ENCODE peak calls at places on chromosomes 5 and 9, in six cellular contexts. I, C, R, F, L and J are unnamed samples.

GRCh38 chr5:161691911-161692310 is 6.4 kb downstream of the GABRA6 start:
- DNase-seq in F (no peak), I (no peak), L (no peak), C (no peak), R (no peak), J (no peak)

GRCh38 chr9:94900222-94901018 is 173.9 kb downstream of the AOPEP start:
- DNase-seq in L (peak; percentile 94), C (no peak), I (no peak), R (no peak), F (no peak), J (no peak)

GRCh38 chr5:116766470-116766947 is 191.9 kb upstream of the SEMA6A start:
- DNase-seq in C (no peak), R (peak; percentile 67), F (no peak), L (peak; percentile 97), I (no peak), J (no peak)

GRCh38 chr5:141778211-141778610 is 96.2 kb upstream of the ARAP3 start:
- DNase-seq in C (no peak), F (no peak), I (peak; percentile 44), L (peak; percentile 85), R (peak; percentile 1), J (no peak)

GRCh38 chr9:129471201-129472019 is 149.5 kb downstream of the C9orf50 start:
- DNase-seq in I (no peak), R (no peak), C (no peak), L (no peak), F (no peak), J (no peak)

GRCh38 chr9:77707696-77708095 is 59.6 kb upstream of the GNA14 start:
- DNase-seq in C (no peak), F (no peak), I (no peak), R (peak; percentile 59), L (peak; percentile 96), J (no peak)

GRCh38 chr9:127417130-127418036 is 6.8 kb upstream of the ZNF79 start:
- DNase-seq in L (peak; percentile 94), F (no peak), R (no peak), I (no peak), C (no peak), J (no peak)

GRCh38 chr5:37915078-37915736 is 75.4 kb upstream of the GDNF start:
- DNase-seq in I (no peak), F (no peak), L (no peak), C (no peak), R (no peak), J (no peak)

GRCh38 chr5:11377896-11378295 is 526.4 kb downstream of the CTNND2 start:
- DNase-seq in C (no peak), L (no peak), F (no peak), R (no peak), I (no peak), J (no peak)

GRCh38 chr9:38620483-38621433 is at the start of gene ANKRD18A:
- DNase-seq in I (peak; percentile 84), R (peak; percentile 80), C (peak; percentile 45), F (peak; percentile 60), L (peak; percentile 96), J (peak; percentile 47)

GRCh38 chr9:104808030-104808614 is 44.2 kb downstream of the NIPSNAP3B start:
- DNase-seq in F (no peak), R (no peak), L (peak; percentile 63), I (no peak), C (no peak), J (no peak)

GRCh38 chr5:89253931-89254330 is 370.9 kb upstream of the MEF2C start:
- DNase-seq in F (no peak), R (no peak), I (no peak), C (no peak), L (no peak), J (no peak)

GRCh38 chr9:130692365-130692764 is 1.2 kb upstream of the EXOSC2 start:
- DNase-seq in R (no peak), C (no peak), I (no peak), L (no peak), F (no peak), J (no peak)

GRCh38 chr9:79581388-79581787 is 9.6 kb downstream of the TLE4 start:
- DNase-seq in C (no peak), I (no peak), R (no peak), L (peak; percentile 20), F (no peak), J (no peak)

GRCh38 chr9:124323904-124324303 is 66.2 kb downstream of the NEK6 start:
- DNase-seq in I (peak; percentile 22), F (no peak), C (no peak), L (no peak), R (no peak), J (no peak)

GRCh38 chr9:84305452-84306131 is 35.0 kb downstream of the SLC28A3 start:
- DNase-seq in I (no peak), R (no peak), L (no peak), F (no peak), C (no peak), J (no peak)

GRCh38 chr9:135248111-135248510 is 160.6 kb downstream of the OLFM1 start:
- DNase-seq in F (no peak), I (peak; percentile 36), R (no peak), L (no peak), C (no peak), J (no peak)

GRCh38 chr9:109254317-109254716 is 66.5 kb downstream of the EPB41L4B start:
- DNase-seq in C (no peak), F (no peak), R (no peak), I (no peak), L (peak; percentile 74), J (no peak)

GRCh38 chr5:9622891-9623547 is 7.1 kb downstream of the TAS2R1 start:
- DNase-seq in R (no peak), F (no peak), L (no peak), C (no peak), I (no peak), J (no peak)

GRCh38 chr9:108163321-108164005 is 673.9 kb upstream of the KLF4 start:
- DNase-seq in L (peak; percentile 65), C (no peak), R (no peak), F (no peak), I (no peak), J (no peak)

GRCh38 chr9:95124582-95125359 is 192.7 kb downstream of the FANCC start:
- DNase-seq in R (no peak), I (no peak), L (no peak), C (no peak), F (no peak), J (no peak)

GRCh38 chr5:149054416-149054815 is 8.4 kb downstream of the SH3TC2 start:
- DNase-seq in I (no peak), F (no peak), C (no peak), L (no peak), R (no peak), J (no peak)

GRCh38 chr5:72018158-72018803 is 89.0 kb upstream of the MAP1B start:
- DNase-seq in C (peak; percentile 37), L (peak; percentile 73), F (no peak), I (no peak), R (peak; percentile 46), J (peak; percentile 44)

GRCh38 chr5:159727167-159727566 is 189.1 kb upstream of the ADRA1B start:
- DNase-seq in F (no peak), I (no peak), L (no peak), R (no peak), C (no peak), J (no peak)

GRCh38 chr5:54854883-54855581 is 130.4 kb downstream of the ESM1 start:
- DNase-seq in F (no peak), R (no peak), C (no peak), I (no peak), L (no peak), J (no peak)

GRCh38 chr5:6311568-6312501 is 66.5 kb downstream of the MED10 start:
- DNase-seq in I (no peak), C (no peak), L (no peak), F (no peak), R (no peak), J (no peak)

GRCh38 chr9:4508907-4509589 is 18.8 kb downstream of the SLC1A1 start:
- DNase-seq in L (no peak), F (no peak), R (no peak), C (no peak), I (no peak), J (no peak)

GRCh38 chr9:19788614-19789271 is at the start of gene SLC24A2:
- DNase-seq in F (peak; percentile 58), C (no peak), L (no peak), R (no peak), I (no peak), J (no peak)